ENCODE peak calls at places on chromosomes 6 and 20, in six cellular contexts. W is H1, K is endothelial cell of umbilical vein, M is mammary epithelial cell, U is HCT116, S is GM23248. Z is an unnamed sample. For H3K9me3, the result is how much of the 10 kb centered on the place peaks cover.

GRCh38 chr20:17504326-17504897 is 26.8 kb downstream of the BFSP1 start:
- DNase-seq in M (no peak), U (no peak), K (no peak), S (no peak), W (no peak), Z (no peak)

GRCh38 chr6:170449835-170450753 is 103.0 kb downstream of the PSMB1 start:
- DNase-seq in W (no peak), K (no peak), U (no peak), S (no peak), M (no peak), Z (no peak)

GRCh38 chr6:165227644-165228329 is 81.6 kb downstream of the C6orf118 start:
- DNase-seq in W (no peak), S (peak), M (peak), U (no peak), K (no peak), Z (peak)

GRCh38 chr6:54916858-54917257 is 70.3 kb downstream of the FAM83B start:
- DNase-seq in K (no peak), W (no peak), U (peak), M (peak), S (peak), Z (no peak)

GRCh38 chr6:148203970-148204369 is 138.7 kb upstream of the SASH1 start:
- DNase-seq in K (no peak), W (no peak), S (peak), U (no peak), M (no peak), Z (peak)

GRCh38 chr20:32445539-32446273 is 87.6 kb downstream of the ASXL1 start:
- DNase-seq in U (no peak), M (no peak), K (no peak), S (no peak), W (no peak), Z (no peak)

GRCh38 chr6:170000071-170000843 is 248.8 kb downstream of the ERMARD start:
- DNase-seq in U (no peak), M (no peak), K (no peak), W (no peak), S (no peak), Z (no peak)

GRCh38 chr20:48682529-48683385 is 145.0 kb downstream of the PREX1 start:
- DNase-seq in K (peak), U (no peak), S (peak), M (peak), W (peak), Z (peak)

GRCh38 chr6:163745566-163746400 is 331.3 kb downstream of the QKI start:
- DNase-seq in W (no peak), U (no peak), M (peak), S (peak), K (peak), Z (peak)

GRCh38 chr6:49551126-49551865 is 828 bp downstream of the C6orf141 start:
- DNase-seq in W (peak), S (peak), K (peak), M (no peak), U (no peak), Z (no peak)

GRCh38 chr6:90401933-90402830 is 105.5 kb upstream of the BACH2 start:
- DNase-seq in U (no peak), K (no peak), W (no peak), S (no peak), M (no peak), Z (no peak)

GRCh38 chr20:43895235-43895634 is 19.4 kb upstream of the TOX2 start:
- DNase-seq in W (no peak), M (no peak), U (no peak), S (peak), K (no peak), Z (peak)

GRCh38 chr6:1503811-1504210 is 105.9 kb upstream of the FOXC1 start:
- DNase-seq in M (no peak), S (no peak), U (no peak), W (no peak), K (peak), Z (no peak)

GRCh38 chr6:73823046-73823735 is 127.2 kb downstream of the CD109 start:
- DNase-seq in U (no peak), M (no peak), K (no peak), S (no peak), W (no peak), Z (no peak)

GRCh38 chr20:62133864-62134263 is 9.3 kb downstream of the PSMA7 start:
- DNase-seq in U (no peak), W (no peak), M (no peak), K (no peak), S (no peak), Z (no peak)

GRCh38 chr20:42150230-42150629 is 532.1 kb upstream of the CHD6 start:
- DNase-seq in K (no peak), U (no peak), W (no peak), M (no peak), S (no peak), Z (no peak)

GRCh38 chr6:99344289-99344688 is 5.2 kb downstream of the FAXC start:
- DNase-seq in M (peak), K (no peak), S (peak), W (no peak), U (no peak), Z (peak)

GRCh38 chr6:13681305-13682061 is 30.2 kb downstream of the RANBP9 start:
- DNase-seq in M (no peak), U (no peak), K (no peak), W (no peak), S (no peak), Z (no peak)

GRCh38 chr6:92297101-92297500 is 1122.3 kb downstream of the EPHA7 start:
- DNase-seq in K (no peak), W (no peak), M (no peak), U (no peak), S (no peak), Z (no peak)

GRCh38 chr6:25083784-25084507 is 148.2 kb upstream of the RIPOR2 start:
- DNase-seq in K (no peak), S (no peak), U (no peak), M (no peak), W (no peak), Z (no peak)

GRCh38 chr6:132569170-132569569 is 952 bp upstream of the TAAR6 start:
- DNase-seq in S (no peak), W (no peak), U (no peak), K (no peak), M (no peak), Z (no peak)

GRCh38 chr6:148869589-148869988 is 122.8 kb downstream of the UST start:
- DNase-seq in S (peak), U (no peak), M (peak), K (no peak), W (no peak), Z (peak)

GRCh38 chr6:13431861-13432465 is 55.4 kb downstream of the GFOD1 start:
- DNase-seq in K (peak), U (no peak), S (peak), W (no peak), M (no peak), Z (peak)

GRCh38 chr20:3825526-3825925 is 5.2 kb downstream of the AP5S1 start:
- DNase-seq in W (no peak), U (no peak), S (no peak), M (no peak), K (no peak), Z (no peak)

GRCh38 chr6:165988306-165988756 is 179.3 kb downstream of the TBXT start:
- DNase-seq in U (no peak), K (no peak), S (peak), W (peak), M (no peak), Z (no peak)

GRCh38 chr6:106339334-106340029 is 13.9 kb upstream of the ATG5 start:
- DNase-seq in S (peak), U (peak), W (peak), K (peak), M (peak), Z (peak)

GRCh38 chr20:13819885-13820645 is 35.2 kb downstream of the NDUFAF5 start:
- DNase-seq in M (peak), W (no peak), K (peak), U (peak), S (peak), Z (peak)

GRCh38 chr20:47315339-47315662 is 41.2 kb downstream of the ZMYND8 start:
- DNase-seq in U (no peak), M (no peak), K (peak), W (no peak), S (peak), Z (no peak)

GRCh38 chr6:47852727-47853126 is 70.9 kb downstream of the OPN5 start:
- DNase-seq in K (no peak), W (no peak), S (no peak), U (no peak), M (peak), Z (no peak)

GRCh38 chr6:14212632-14213031 is 95.1 kb downstream of the CD83 start:
- DNase-seq in W (no peak), M (no peak), U (no peak), K (no peak), S (no peak), Z (no peak)

GRCh38 chr6:159163901-159164370 is 5.3 kb upstream of the FNDC1 start:
- DNase-seq in U (no peak), M (no peak), W (no peak), K (no peak), S (peak), Z (peak)

GRCh38 chr20:47318027-47318595 is 38.4 kb downstream of the ZMYND8 start:
- DNase-seq in W (peak), U (no peak), M (peak), S (peak), K (no peak), Z (peak)

GRCh38 chr20:8251201-8251575 is 119.1 kb downstream of the PLCB1 start:
- DNase-seq in M (no peak), W (no peak), U (no peak), K (no peak), S (no peak), Z (no peak)

GRCh38 chr6:16624631-16625299 is 136.5 kb downstream of the ATXN1 start:
- DNase-seq in W (no peak), M (no peak), S (peak), K (no peak), U (no peak), Z (no peak)

DNA sequence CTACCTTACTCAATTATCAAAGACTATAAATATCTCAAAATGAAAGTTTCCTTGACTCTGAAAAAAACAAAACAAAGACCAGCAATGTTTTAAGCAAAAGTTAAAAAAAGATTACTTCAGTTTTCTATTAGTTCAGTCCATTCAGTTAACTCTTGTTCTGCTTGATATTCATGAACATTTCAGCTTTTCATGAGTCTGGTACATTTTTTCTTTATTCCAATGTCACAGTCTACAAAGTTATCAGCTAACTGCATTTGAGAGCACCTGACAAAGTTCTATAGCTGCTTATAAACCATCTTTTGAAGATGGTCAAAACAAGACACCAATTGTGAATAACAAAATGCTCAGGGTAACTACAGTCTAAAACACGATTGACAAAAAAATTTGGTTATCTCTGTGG is 156.1 kb upstream of the NOX3 start:
- DNase-seq in S (no peak), M (no peak), K (no peak), W (no peak), U (no peak), Z (no peak)
- H3K9me3 ChIP-seq in S (under half), M (under half), K (under half), W (under half), U (under half), Z (under half)

DNA sequence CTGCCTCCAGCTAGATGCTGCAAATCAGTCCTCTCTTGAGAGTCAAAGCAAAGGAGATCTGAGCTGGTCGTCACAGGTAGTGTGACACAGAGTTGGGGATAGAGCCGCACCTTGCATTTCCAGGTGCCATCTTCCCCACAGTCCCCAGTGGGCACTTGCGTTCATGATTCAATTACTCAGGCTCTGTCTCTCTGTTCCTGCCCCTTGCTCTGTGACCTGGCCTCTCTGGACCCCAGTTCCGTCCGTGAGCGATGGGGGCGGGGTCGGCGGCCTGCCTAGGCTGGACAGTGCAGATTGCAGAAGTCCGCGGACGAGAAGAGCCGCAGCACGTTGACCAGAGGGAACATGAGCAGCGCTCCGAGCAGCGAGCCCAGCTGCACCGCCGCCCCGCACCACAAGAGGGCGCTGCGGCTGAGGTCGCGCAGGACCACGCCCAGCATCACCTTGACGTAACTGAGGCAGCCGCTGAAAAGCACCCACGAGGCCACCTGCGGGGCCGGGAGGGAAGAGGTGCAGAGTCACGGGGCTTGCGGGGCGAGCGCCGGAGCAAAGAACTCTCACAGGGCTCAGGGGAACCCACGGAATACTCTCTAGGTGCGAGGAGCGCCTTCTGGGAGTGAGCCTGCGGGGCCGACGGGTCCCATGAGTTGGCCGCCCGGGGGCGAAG is 7.4 kb downstream of the SLC52A3 start:
- DNase-seq in U (peak), S (peak), M (no peak), K (peak), W (peak), Z (no peak)
- TF ChIP-seq EZH2 in U (no peak), S (no peak), M (no peak), K (no peak), W (no peak), Z (no peak)

GRCh38 chr20:38325167-38325566 is 21.1 kb upstream of the LBP start:
- DNase-seq in S (no peak), M (no peak), W (no peak), U (no peak), K (no peak), Z (no peak)

GRCh38 chr20:38321959-38322598 is 18.1 kb downstream of the BPI start:
- DNase-seq in W (no peak), U (peak), K (peak), S (peak), M (peak), Z (peak)

GRCh38 chr20:38325905-38326304 is 20.4 kb upstream of the LBP start:
- DNase-seq in M (no peak), S (no peak), W (no peak), U (no peak), K (no peak), Z (no peak)

GRCh38 chr20:38324159-38324558 is 20.2 kb downstream of the BPI start:
- DNase-seq in W (no peak), U (no peak), M (no peak), K (no peak), S (no peak), Z (no peak)

DNA sequence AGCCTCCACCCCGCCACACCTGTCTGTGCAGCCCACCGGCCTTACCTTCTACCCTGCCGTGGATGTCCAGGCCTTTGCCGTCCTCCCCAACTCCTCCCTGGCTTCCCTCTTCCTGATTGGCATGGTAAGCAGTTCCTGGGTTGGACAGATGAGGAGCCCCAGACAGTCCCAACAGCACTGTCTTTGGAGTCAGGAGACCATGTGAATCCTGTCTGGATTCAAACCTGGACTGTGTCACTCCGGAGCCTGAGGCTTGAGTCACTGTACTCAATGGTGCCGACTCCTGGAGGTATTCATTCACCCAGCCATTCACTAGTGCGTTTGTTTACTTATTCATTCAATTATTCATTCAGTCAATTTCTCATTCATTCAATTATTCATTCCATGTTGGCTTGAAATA is 20.0 kb upstream of the LBP start:
- DNase-seq in U (no peak), S (no peak), M (no peak), K (no peak), W (no peak), Z (no peak)
- H3K9me3 ChIP-seq in U (under half), S (under half), M (under half), K (under half), W (under half), Z (under half)

GRCh38 chr20:54195483-54196472 is 12.1 kb upstream of the PFDN4 start:
- DNase-seq in W (no peak), U (no peak), K (no peak), M (no peak), S (no peak), Z (no peak)
- TF ChIP-seq EZH2 in W (no peak), U (no peak), K (no peak), M (no peak), S (no peak), Z (no peak)

GRCh38 chr20:29123861-29124260 is 2133.6 kb upstream of the DEFB115 start:
- DNase-seq in W (no peak), M (no peak), K (no peak), S (no peak), U (no peak), Z (no peak)

GRCh38 chr20:29119141-29119540 is 2138.3 kb upstream of the DEFB115 start:
- DNase-seq in W (no peak), U (no peak), M (no peak), K (no peak), S (no peak), Z (no peak)
- H3K9me3 ChIP-seq in W (half or more), U (under half), M (under half), K (under half), S (under half), Z (under half)

DNA sequence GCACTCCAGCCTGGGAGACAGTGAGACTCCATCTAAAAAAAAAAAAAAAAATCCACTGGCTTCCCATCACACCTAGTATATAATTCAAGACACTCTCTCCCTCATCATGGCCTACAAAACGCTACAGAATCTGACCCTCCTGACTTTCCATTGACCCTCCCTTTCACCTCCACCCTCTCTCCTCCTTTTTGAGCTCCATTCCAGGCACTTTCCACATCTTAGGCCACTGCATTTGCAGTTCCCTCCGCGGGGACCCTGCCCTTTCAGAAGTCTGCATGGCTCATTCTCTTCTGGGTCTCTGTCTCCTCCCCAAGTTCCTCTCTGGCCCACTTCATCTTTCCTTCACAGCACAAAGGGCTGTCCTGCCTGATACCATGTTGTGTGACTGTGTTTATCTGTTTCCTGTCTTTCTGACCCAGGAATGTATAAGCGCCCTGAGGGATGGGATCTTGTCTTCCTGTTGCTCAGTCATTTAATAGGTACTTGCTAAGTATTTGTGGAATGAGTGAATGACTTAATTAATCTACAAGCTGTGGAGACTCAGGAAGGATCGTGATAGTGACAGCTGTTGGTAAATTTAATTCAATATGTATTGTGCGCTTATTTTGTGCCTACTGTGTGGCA is 35.2 kb downstream of the NCR2 start:
- DNase-seq in W (peak), K (no peak), M (peak), U (no peak), S (no peak), Z (no peak)
- TF ChIP-seq EZH2 in W (peak), K (no peak), M (no peak), U (no peak), S (no peak), Z (no peak)

Z was measured in astrocyte.